ENCODE peak calls at places on chromosomes 12 and 14, in four cellular contexts. R is HepG2, K is GM12878, M is K562. A is an unnamed sample.

GRCh38 chr14:100305446-100306255 is 593 bp downstream of the SLC25A29 start:
- DNase-seq in R (no peak), M (peak; percentile 25), K (no peak), A (no peak)

GRCh38 chr12:74401035-74401434 is 136.6 kb upstream of the ATXN7L3B start:
- DNase-seq in R (no peak), K (no peak), M (no peak), A (no peak)

GRCh38 chr14:88904864-88905263 is 80.4 kb downstream of the TTC8 start:
- DNase-seq in R (no peak), K (no peak), M (no peak), A (no peak)

GRCh38 chr14:61662437-61663311 is 32.6 kb upstream of the HIF1A start:
- DNase-seq in K (peak; percentile 100), M (peak; percentile 10), R (peak; percentile 59), A (no peak)

GRCh38 chr12:130124605-130125244 is 37.5 kb upstream of the FZD10 start:
- DNase-seq in M (no peak), K (no peak), R (no peak), A (no peak)

GRCh38 chr14:51732494-51733080 is 80.9 kb downstream of the FRMD6 start:
- DNase-seq in R (no peak), K (no peak), M (no peak), A (no peak)

GRCh38 chr12:41701943-41702601 is 442.6 kb downstream of the GXYLT1 start:
- DNase-seq in K (no peak), R (no peak), M (no peak), A (no peak)

GRCh38 chr14:32021341-32021740 is 55.8 kb upstream of the ARHGAP5 start:
- DNase-seq in K (no peak), M (no peak), R (no peak), A (no peak)

GRCh38 chr14:61256826-61257468 is 24.2 kb downstream of the TMEM30B start:
- DNase-seq in K (no peak), M (no peak), R (peak; percentile 16), A (no peak)

GRCh38 chr12:1737643-1738286 is 46.9 kb downstream of the ADIPOR2 start:
- DNase-seq in M (no peak), R (no peak), K (no peak), A (no peak)

GRCh38 chr12:117986705-117987469 is 18.1 kb upstream of the KSR2 start:
- DNase-seq in K (no peak), R (no peak), M (no peak), A (no peak)

GRCh38 chr12:123762715-123763052 is 583 bp downstream of the DNAH10 start:
- DNase-seq in K (no peak), M (no peak), R (no peak), A (no peak)

GRCh38 chr12:124517260-124518050 is 50.0 kb downstream of the NCOR2 start:
- DNase-seq in K (no peak), M (no peak), R (no peak), A (peak; percentile 39)

GRCh38 chr14:65117795-65118746 is 15.8 kb upstream of the MAX start:
- DNase-seq in M (no peak), K (no peak), R (no peak), A (no peak)

GRCh38 chr12:120847392-120848157 is 56.6 kb downstream of the SPPL3 start:
- DNase-seq in R (no peak), K (peak; percentile 78), M (no peak), A (no peak)

GRCh38 chr12:32031109-32031508 is 71.9 kb downstream of the RESF1 start:
- DNase-seq in K (no peak), M (peak; percentile 82), R (no peak), A (no peak)

GRCh38 chr14:98692832-98693231 is 579.2 kb downstream of the BCL11B start:
- DNase-seq in K (no peak), R (no peak), M (no peak), A (no peak)

GRCh38 chr12:91057771-91058170 is at the start of gene KERA:
- DNase-seq in K (no peak), M (no peak), R (no peak), A (no peak)

GRCh38 chr12:109178532-109178931 is 62.1 kb downstream of the ACACB start:
- DNase-seq in M (no peak), R (no peak), K (no peak), A (no peak)
- TF ChIP-seq TARDBP in M (no peak), R (no peak), K (no peak), A (no peak)

GRCh38 chr14:33848706-33849454 is 102.0 kb downstream of the EGLN3 start:
- DNase-seq in R (peak; percentile 81), M (peak; percentile 54), K (no peak), A (peak; percentile 73)
- TF ChIP-seq TARDBP in R (peak; percentile 61), M (no peak), K (no peak), A (no peak)

GRCh38 chr14:54533100-54533499 is 23.4 kb downstream of the CGRRF1 start:
- DNase-seq in M (no peak), K (no peak), R (no peak), A (no peak)
- TF ChIP-seq TARDBP in M (no peak), K (no peak), R (no peak), A (no peak)

DNA sequence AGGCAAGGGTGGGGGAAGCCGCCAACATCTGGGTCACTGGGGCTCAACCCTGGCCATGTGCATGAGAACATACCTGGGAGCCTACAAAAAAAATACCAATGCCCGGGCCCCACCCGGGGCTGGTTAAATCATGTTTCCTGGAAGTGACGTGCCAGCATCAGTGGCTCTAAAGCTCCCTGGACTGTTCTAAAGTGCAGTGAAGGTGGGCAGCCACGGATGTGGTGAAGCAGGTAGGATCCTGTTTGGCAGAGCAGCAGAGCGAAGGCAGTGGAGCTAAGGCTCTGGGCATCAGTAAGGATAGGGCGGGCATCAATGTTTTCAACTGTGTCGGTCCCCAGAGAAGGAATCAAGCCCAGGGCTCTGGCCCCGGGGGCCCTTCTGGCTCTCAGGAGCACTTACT is 525 bp upstream of the GPR68 start:
- DNase-seq in K (no peak), R (no peak), M (no peak), A (no peak)
- TF ChIP-seq TARDBP in K (no peak), R (no peak), M (no peak), A (no peak)

A was measured in HEK293T.